ENCODE peak calls at places on chromosomes 13 and 19, in ten cellular contexts. E is amniotic epithelial cell; D is NCI-H1092; T is DMS153; F is CD4-positive, alpha-beta T cell; N is GM19239; A is CD8-positive, alpha-beta memory T cell; W is HTR-8/SVneo; G is stimulated activated CD4-positive, alpha-beta T cell treated with anti-CD3 and anti-CD28 coated beads, Interleukin-1b, Interleukin-23, amount 100 ng/mL, for 1 hour; Z is T-helper 9 cell. H is an unnamed sample.

GRCh38 chr13:34207334-34207733 is 389.4 kb downstream of the RFC3 start:
- DNase-seq in E (peak; percentile 92), D (no peak), T (no peak), F (no peak), N (no peak), A (no peak), W (peak; percentile 52), G (no peak), Z (no peak), H (no peak)

GRCh38 chr19:3055741-3056453 is 6.4 kb downstream of the TLE5 start:
- DNase-seq in E (no peak), D (peak; percentile 63), T (peak; percentile 79), F (no peak), N (no peak), A (no peak), W (no peak), G (no peak), Z (no peak), H (no peak)

GRCh38 chr19:28003543-28003942 is 1209.4 kb downstream of the UQCRFS1 start:
- DNase-seq in E (no peak), D (no peak), T (no peak), F (no peak), N (no peak), A (no peak), W (no peak), G (no peak), Z (no peak), H (no peak)

GRCh38 chr13:97339019-97339988 is 94.7 kb upstream of the RAP2A start:
- DNase-seq in E (peak; percentile 92), D (no peak), T (no peak), F (no peak), N (no peak), A (no peak), W (no peak), G (no peak), Z (no peak), H (peak; percentile 60)

GRCh38 chr19:4582980-4583842 is 23.7 kb upstream of the SEMA6B start:
- DNase-seq in E (no peak), D (no peak), T (no peak), F (no peak), N (no peak), A (no peak), W (no peak), G (no peak), Z (no peak), H (peak; percentile 27)

GRCh38 chr13:49240017-49240416 is 7.7 kb upstream of the CDADC1 start:
- DNase-seq in E (peak; percentile 49), D (no peak), T (no peak), F (no peak), N (no peak), A (no peak), W (no peak), G (no peak), Z (peak; percentile 14), H (peak; percentile 38)

GRCh38 chr13:40786568-40786996 is 2.8 kb upstream of the SLC25A15 start:
- DNase-seq in E (peak; percentile 42), D (no peak), T (no peak), F (no peak), N (no peak), A (no peak), W (no peak), G (no peak), Z (no peak), H (no peak)

GRCh38 chr13:21074601-21075302 is 13.4 kb upstream of the LATS2 start:
- DNase-seq in E (peak; percentile 23), D (no peak), T (no peak), F (no peak), N (no peak), A (no peak), W (no peak), G (no peak), Z (no peak), H (peak; percentile 46)

GRCh38 chr19:11324079-11324661 is 15.3 kb downstream of the RAB3D start:
- DNase-seq in E (peak; percentile 97), D (peak; percentile 73), T (peak; percentile 84), F (no peak), N (peak; percentile 42), A (no peak), W (peak; percentile 91), G (no peak), Z (no peak), H (peak; percentile 59)

GRCh38 chr19:1157931-1158884 is 15.9 kb downstream of the SBNO2 start:
- DNase-seq in E (no peak), D (no peak), T (no peak), F (no peak), N (no peak), A (no peak), W (no peak), G (no peak), Z (no peak), H (no peak)

GRCh38 chr13:114029866-114030625 is 56.2 kb upstream of the C13orf46 start:
- DNase-seq in E (no peak), D (no peak), T (no peak), F (no peak), N (no peak), A (no peak), W (no peak), G (no peak), Z (no peak), H (no peak)

GRCh38 chr13:97434417-97435296 is 688 bp downstream of the RAP2A start:
- DNase-seq in E (peak; percentile 13), D (no peak), T (no peak), F (peak; percentile 22), N (no peak), A (peak; percentile 26), W (no peak), G (peak; percentile 12), Z (peak; percentile 37), H (peak; percentile 58)

GRCh38 chr13:113511361-113511760 is 20.9 kb upstream of the DCUN1D2 start:
- DNase-seq in E (no peak), D (no peak), T (no peak), F (no peak), N (no peak), A (no peak), W (no peak), G (no peak), Z (no peak), H (no peak)

GRCh38 chr19:31451686-31452325 is 102.6 kb upstream of the TSHZ3 start:
- DNase-seq in E (peak; percentile 21), D (no peak), T (no peak), F (no peak), N (no peak), A (no peak), W (no peak), G (no peak), Z (no peak), H (no peak)

GRCh38 chr19:17243854-17244617 is 1.7 kb downstream of the NR2F6 start:
- DNase-seq in E (no peak), D (no peak), T (no peak), F (no peak), N (no peak), A (no peak), W (no peak), G (no peak), Z (no peak), H (peak; percentile 75)

GRCh38 chr13:40920826-40921225 is 98.3 kb downstream of the ELF1 start:
- DNase-seq in E (peak; percentile 11), D (no peak), T (no peak), F (no peak), N (no peak), A (no peak), W (no peak), G (no peak), Z (no peak), H (no peak)

GRCh38 chr13:112688560-112689497 is 1.0 kb upstream of the ATP11A start:
- DNase-seq in E (peak; percentile 69), D (no peak), T (peak; percentile 48), F (peak; percentile 11), N (peak; percentile 58), A (no peak), W (no peak), G (no peak), Z (peak; percentile 18), H (peak; percentile 62)

GRCh38 chr13:67168384-67168783 is 61.8 kb downstream of the PCDH9 start:
- DNase-seq in E (no peak), D (no peak), T (no peak), F (no peak), N (no peak), A (no peak), W (no peak), G (no peak), Z (no peak), H (no peak)

GRCh38 chr19:3720533-3720917 is 12.3 kb downstream of the TJP3 start:
- DNase-seq in E (no peak), D (no peak), T (no peak), F (no peak), N (no peak), A (no peak), W (no peak), G (no peak), Z (no peak), H (no peak)

GRCh38 chr19:9936151-9937000 is at the start of gene OLFM2:
- DNase-seq in E (no peak), D (no peak), T (no peak), F (no peak), N (no peak), A (no peak), W (peak; percentile 51), G (no peak), Z (no peak), H (peak; percentile 36)

GRCh38 chr13:70310720-70311119 is 202.5 kb upstream of the KLHL1 start:
- DNase-seq in E (no peak), D (peak; percentile 71), T (peak; percentile 53), F (no peak), N (no peak), A (no peak), W (no peak), G (no peak), Z (no peak), H (peak; percentile 47)

GRCh38 chr19:33403221-33403972 is 29.9 kb downstream of the CEBPG start:
- DNase-seq in E (no peak), D (no peak), T (no peak), F (no peak), N (no peak), A (no peak), W (no peak), G (no peak), Z (no peak), H (no peak)

GRCh38 chr13:30708541-30708940 is 26.8 kb upstream of the ALOX5AP start:
- DNase-seq in E (peak; percentile 73), D (no peak), T (no peak), F (no peak), N (no peak), A (no peak), W (no peak), G (no peak), Z (no peak), H (no peak)

GRCh38 chr13:60448907-60449510 is 52.0 kb downstream of the TDRD3 start:
- DNase-seq in E (peak; percentile 51), D (no peak), T (no peak), F (no peak), N (peak; percentile 5), A (no peak), W (peak; percentile 13), G (no peak), Z (no peak), H (peak; percentile 16)

GRCh38 chr19:10927691-10928562 is 512 bp downstream of the YIPF2 start:
- DNase-seq in E (no peak), D (no peak), T (no peak), F (no peak), N (no peak), A (no peak), W (no peak), G (no peak), Z (no peak), H (no peak)

GRCh38 chr13:83184819-83185218 is 697.5 kb downstream of the SLITRK1 start:
- DNase-seq in E (peak; percentile 62), D (no peak), T (no peak), F (no peak), N (no peak), A (no peak), W (no peak), G (no peak), Z (no peak), H (no peak)

GRCh38 chr19:39031368-39032163 is 783 bp downstream of the FBXO27 start:
- DNase-seq in E (peak; percentile 87), D (peak; percentile 17), T (peak; percentile 78), F (peak; percentile 55), N (peak; percentile 57), A (peak; percentile 61), W (peak; percentile 92), G (peak; percentile 68), Z (peak; percentile 70), H (peak; percentile 96)

GRCh38 chr13:106796280-106797047 is 228.5 kb upstream of the ARGLU1 start:
- DNase-seq in E (no peak), D (no peak), T (peak; percentile 54), F (no peak), N (no peak), A (no peak), W (no peak), G (no peak), Z (no peak), H (no peak)

H was measured in testis.